ENCODE peak calls at places on chromosomes 2 and 18, in seven cellular contexts. Z is GM23338, X is HepG2, T is K562, U is endothelial cell of umbilical vein, F is HCT116, D is H1. S is an unnamed sample.

GRCh38 chr2:205580591-205580990 is 101.7 kb upstream of the NRP2 start:
- DNase-seq in D (no peak), F (no peak), Z (no peak), X (no peak), T (no peak), U (no peak), S (no peak)

GRCh38 chr18:79393181-79393598 is 2.5 kb upstream of the NFATC1 start:
- DNase-seq in U (no peak), Z (no peak), T (no peak), D (no peak), F (no peak), X (no peak), S (no peak)

GRCh38 chr2:9325428-9325827 is 97.9 kb downstream of the ITGB1BP1 start:
- DNase-seq in X (no peak), F (no peak), T (no peak), D (no peak), U (no peak), Z (no peak), S (no peak)

GRCh38 chr2:225310745-225311144 is 88.8 kb upstream of the NYAP2 start:
- DNase-seq in T (no peak), U (no peak), Z (no peak), X (no peak), F (no peak), D (no peak), S (no peak)

GRCh38 chr2:120520929-120521912 is 175.3 kb downstream of the INHBB start:
- DNase-seq in U (peak), X (peak), D (no peak), F (peak), T (peak), Z (peak), S (no peak)

GRCh38 chr2:197191177-197191947 is 119.2 kb downstream of the ANKRD44 start:
- DNase-seq in F (peak), T (peak), U (peak), D (no peak), X (peak), Z (peak), S (no peak)

GRCh38 chr18:9863282-9863681 is 22.5 kb upstream of the TXNDC2 start:
- DNase-seq in Z (no peak), U (no peak), D (no peak), T (no peak), F (no peak), X (no peak), S (no peak)

GRCh38 chr2:172457606-172458005 is 30.2 kb downstream of the ITGA6 start:
- DNase-seq in U (no peak), D (no peak), F (no peak), Z (no peak), X (no peak), T (no peak), S (no peak)

GRCh38 chr2:105194022-105194681 is 47.4 kb upstream of the GPR45 start:
- DNase-seq in X (no peak), D (no peak), F (no peak), U (no peak), Z (no peak), T (no peak), S (no peak)

GRCh38 chr2:240095556-240096523 is 40.3 kb downstream of the COPS9 start:
- DNase-seq in U (no peak), T (no peak), D (no peak), X (no peak), Z (peak), F (no peak), S (no peak)

GRCh38 chr2:204890680-204891079 is 345.4 kb downstream of the PARD3B start:
- DNase-seq in U (no peak), X (no peak), Z (no peak), D (no peak), T (no peak), F (no peak), S (no peak)

GRCh38 chr2:64120008-64120407 is 24.2 kb downstream of the PELI1 start:
- DNase-seq in F (no peak), T (no peak), Z (no peak), U (no peak), D (no peak), X (no peak), S (no peak)

GRCh38 chr18:66616523-66616983 is 12.7 kb upstream of the CDH19 start:
- DNase-seq in T (no peak), F (no peak), Z (peak), U (peak), X (peak), D (no peak), S (no peak)

GRCh38 chr2:126963390-126963789 is 64.7 kb downstream of the TEX51 start:
- DNase-seq in F (no peak), X (no peak), D (no peak), U (no peak), Z (no peak), T (no peak), S (no peak)

GRCh38 chr2:12046641-12047040 is 300.2 kb downstream of the LPIN1 start:
- DNase-seq in F (no peak), D (no peak), X (no peak), Z (peak), T (no peak), U (no peak), S (no peak)

GRCh38 chr2:219178377-219179175 is 501 bp downstream of the RETREG2 start:
- DNase-seq in U (no peak), T (peak), Z (peak), F (no peak), D (no peak), X (no peak), S (no peak)

GRCh38 chr2:224671731-224672130 is 44.4 kb downstream of the CCDC195 start:
- DNase-seq in T (no peak), X (no peak), U (no peak), F (no peak), D (no peak), Z (no peak), S (no peak)

GRCh38 chr18:73613706-73614340 is 533.8 kb downstream of the FBXO15 start:
- DNase-seq in T (no peak), U (no peak), X (no peak), D (no peak), Z (no peak), F (no peak), S (no peak)

GRCh38 chr18:24214144-24214543 is 75.3 kb downstream of the CABYR start:
- DNase-seq in U (no peak), Z (no peak), T (no peak), X (no peak), F (no peak), D (no peak), S (no peak)

GRCh38 chr2:240644171-240644651 is 18.9 kb downstream of the GPR35 start:
- DNase-seq in D (no peak), Z (no peak), X (no peak), T (no peak), F (no peak), U (no peak), S (no peak)

GRCh38 chr18:42072407-42072806 is 117.4 kb downstream of the PIK3C3 start:
- DNase-seq in U (no peak), Z (peak), X (no peak), T (peak), F (no peak), D (no peak), S (no peak)

GRCh38 chr2:111967018-111967417 is 68.6 kb downstream of the MERTK start:
- DNase-seq in U (peak), F (no peak), T (no peak), D (no peak), X (no peak), Z (no peak), S (no peak)

GRCh38 chr2:239283961-239284801 is 116.6 kb downstream of the HDAC4 start:
- DNase-seq in U (no peak), F (no peak), X (no peak), T (no peak), D (no peak), Z (no peak), S (no peak)

GRCh38 chr2:84694088-84694622 is 177.9 kb downstream of the DNAH6 start:
- DNase-seq in F (no peak), X (no peak), T (no peak), D (no peak), U (no peak), Z (peak), S (no peak)

GRCh38 chr18:49934457-49934856 is 121.1 kb upstream of the ACAA2 start:
- DNase-seq in Z (no peak), U (no peak), T (no peak), F (no peak), D (no peak), X (no peak), S (no peak)

GRCh38 chr2:218129756-218130155 is 3.9 kb downstream of the CXCR2 start:
- DNase-seq in Z (no peak), T (no peak), D (no peak), F (no peak), X (no peak), U (no peak), S (no peak)

GRCh38 chr2:40213616-40214015 is 238.3 kb downstream of the SLC8A1 start:
- DNase-seq in D (no peak), X (no peak), U (no peak), T (no peak), Z (no peak), F (no peak), S (no peak)

GRCh38 chr18:38525039-38525438 is 959.4 kb upstream of the CELF4 start:
- DNase-seq in Z (no peak), U (no peak), X (no peak), F (no peak), D (no peak), T (no peak), S (no peak)

GRCh38 chr18:25454728-25455127 is 102.8 kb upstream of the ZNF521 start:
- DNase-seq in F (no peak), Z (no peak), T (no peak), U (no peak), X (no peak), D (no peak), S (no peak)

GRCh38 chr2:224369028-224369632 is 32.8 kb downstream of the FAM124B start:
- DNase-seq in D (no peak), T (peak), F (peak), X (peak), Z (peak), U (no peak), S (peak)

GRCh38 chr18:49021076-49021432 is 70.3 kb upstream of the SMAD7 start:
- DNase-seq in Z (no peak), U (no peak), T (no peak), D (no peak), X (no peak), F (no peak), S (no peak)

GRCh38 chr2:63050916-63051794 is 525 bp downstream of the OTX1 start:
- DNase-seq in D (no peak), F (no peak), U (no peak), T (peak), X (no peak), Z (peak), S (no peak)

GRCh38 chr2:187461294-187462261 is 13.5 kb upstream of the CALCRL start:
- DNase-seq in U (peak), D (peak), F (no peak), T (no peak), Z (peak), X (peak), S (no peak)

GRCh38 chr18:832085-832681 is 20.1 kb upstream of the YES1 start:
- DNase-seq in Z (peak), F (peak), X (peak), U (no peak), T (peak), D (no peak), S (no peak)

GRCh38 chr2:7373156-7373555 is 455.9 kb downstream of the RNF144A start:
- DNase-seq in T (no peak), U (no peak), Z (no peak), X (no peak), D (no peak), F (no peak), S (no peak)

GRCh38 chr18:32152705-32153448 is 37.0 kb upstream of the MEP1B start:
- DNase-seq in F (no peak), U (no peak), D (no peak), Z (no peak), T (no peak), X (no peak), S (no peak)

GRCh38 chr2:151032741-151033152 is 228.9 kb downstream of the RBM43 start:
- DNase-seq in F (no peak), T (no peak), U (no peak), X (no peak), D (no peak), Z (no peak), S (no peak)

DNA sequence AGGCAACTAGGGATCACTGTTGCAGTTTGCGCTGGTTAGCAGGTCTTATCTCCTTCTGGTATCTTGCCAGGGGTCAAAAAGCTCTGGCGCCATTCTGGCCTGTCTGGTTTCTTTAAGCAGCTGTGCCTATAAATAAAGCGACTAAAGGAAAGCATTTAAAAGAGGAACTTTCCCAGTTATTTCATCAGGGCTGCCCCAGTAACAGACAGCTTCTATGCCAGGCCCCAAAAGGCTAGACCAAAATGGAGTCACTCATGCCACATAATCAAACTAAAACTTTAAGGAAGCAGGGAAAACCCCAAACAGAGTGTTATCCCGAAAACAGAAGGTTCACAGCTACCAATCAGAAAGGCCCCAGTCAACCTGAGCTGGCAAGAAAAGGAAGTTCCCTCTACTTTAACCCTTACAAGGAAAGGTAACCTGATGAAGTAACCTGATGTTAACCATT is 41.2 kb upstream of the HNRNPA3 start:
- DNase-seq in X (no peak), Z (no peak), F (no peak), U (peak), D (no peak), T (no peak), S (no peak)
- H3K27ac ChIP-seq in X (no peak), Z (no peak), F (no peak), U (peak), D (no peak), T (no peak), S (no peak)

DNA sequence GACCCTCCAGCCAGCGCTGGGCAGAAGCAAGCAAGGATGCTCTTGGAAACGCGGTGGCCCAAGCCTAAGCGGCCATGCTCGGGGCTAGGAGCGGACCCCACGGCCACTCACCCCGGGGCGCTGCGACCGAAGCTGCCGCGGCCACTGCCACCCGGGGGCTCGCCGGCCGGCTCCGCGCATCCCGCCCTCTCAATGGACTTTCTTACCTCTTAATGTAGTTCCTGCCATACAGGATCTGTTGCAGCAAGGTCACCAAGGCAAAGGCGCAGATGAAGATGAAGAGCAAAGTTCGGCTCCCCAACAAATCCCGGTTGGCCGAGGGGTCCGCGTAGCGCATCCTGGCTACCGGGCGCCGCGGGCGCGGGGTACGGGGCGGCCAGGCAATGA is 688 bp downstream of the ST8SIA5 start:
- DNase-seq in U (no peak), Z (peak), T (no peak), X (no peak), D (no peak), F (no peak), S (no peak)
- TF ChIP-seq EZH2 in U (peak), Z (peak), T (no peak), X (no peak), D (peak), F (no peak), S (no peak)

GRCh38 chr2:134134827-134135226 is 119.0 kb upstream of the MGAT5 start:
- DNase-seq in U (no peak), T (no peak), F (no peak), Z (no peak), D (no peak), X (no peak), S (no peak)

GRCh38 chr2:134134313-134134706 is 119.6 kb upstream of the MGAT5 start:
- DNase-seq in D (no peak), T (no peak), Z (peak), X (no peak), F (no peak), U (no peak), S (no peak)

GRCh38 chr2:134131681-134132486 is 122.0 kb upstream of the MGAT5 start:
- DNase-seq in U (no peak), F (no peak), D (no peak), Z (no peak), T (no peak), X (no peak), S (no peak)

GRCh38 chr2:134133622-134134312 is 120.1 kb upstream of the MGAT5 start:
- DNase-seq in Z (peak), T (no peak), X (no peak), D (no peak), U (no peak), F (no peak), S (no peak)

GRCh38 chr2:134132487-134132857 is 121.4 kb upstream of the MGAT5 start:
- DNase-seq in D (no peak), F (no peak), X (peak), U (peak), Z (no peak), T (peak), S (no peak)
- TF ChIP-seq POLR2AphosphoS5 in D (no peak), F (no peak), X (no peak), U (no peak), Z (no peak), T (no peak), S (no peak)

GRCh38 chr2:234258562-234259141 is 208.2 kb downstream of the SPP2 start:
- DNase-seq in U (no peak), T (no peak), X (no peak), D (no peak), F (no peak), Z (no peak), S (no peak)
- H3K27ac ChIP-seq in U (peak), T (no peak), X (no peak), D (no peak), F (peak), Z (no peak), S (no peak)